ENCODE peak calls at places on chromosomes 11 and 22, in four cellular contexts. E, Z, G and O are unnamed samples.

GRCh38 chr11:115502636-115503082 is 1.6 kb downstream of the CADM1 start:
- DNase-seq in Z (no peak), G (no peak), E (no peak), O (no peak)

GRCh38 chr11:96969251-96969650 is 579.4 kb downstream of the JRKL start:
- DNase-seq in E (no peak), Z (no peak), G (no peak), O (no peak)

GRCh38 chr22:24184057-24184798 is 2.9 kb downstream of the SUSD2 start:
- DNase-seq in E (no peak), Z (no peak), G (no peak), O (no peak)

GRCh38 chr11:33065445-33066178 is 26.2 kb downstream of the TCP11L1 start:
- DNase-seq in Z (peak), E (peak), G (no peak), O (peak)

GRCh38 chr11:129230006-129230405 is 37.9 kb upstream of the ARHGAP32 start:
- DNase-seq in G (no peak), Z (peak), E (no peak), O (peak)

GRCh38 chr11:2447951-2448650 is 3.3 kb downstream of the KCNQ1 start:
- DNase-seq in E (no peak), G (no peak), Z (no peak), O (no peak)

GRCh38 chr22:44620129-44620840 is 81.7 kb upstream of the PRR5 start:
- DNase-seq in E (peak), Z (peak), G (no peak), O (peak)

GRCh38 chr11:27209562-27210005 is 153.4 kb downstream of the CCDC34 start:
- DNase-seq in E (peak), Z (peak), G (no peak), O (peak)

GRCh38 chr11:8325905-8326304 is 62.2 kb upstream of the LMO1 start:
- DNase-seq in Z (no peak), G (no peak), E (no peak), O (no peak)

GRCh38 chr11:112302226-112302868 is 41.7 kb upstream of the PLET1 start:
- DNase-seq in E (no peak), Z (peak), G (no peak), O (peak)

GRCh38 chr11:108500721-108501120 is 2.5 kb upstream of the POGLUT3 start:
- DNase-seq in G (no peak), Z (no peak), E (no peak), O (no peak)

GRCh38 chr22:23215294-23216204 is 35.2 kb downstream of the BCR start:
- DNase-seq in Z (peak), E (peak), G (no peak), O (peak)

GRCh38 chr11:2210366-2211112 is 38.9 kb upstream of the TH start:
- DNase-seq in Z (no peak), E (no peak), G (no peak), O (no peak)

GRCh38 chr11:60870733-60871377 is 3.5 kb downstream of the ZP1 start:
- DNase-seq in G (no peak), Z (no peak), E (no peak), O (no peak)

GRCh38 chr22:47207387-47207786 is 444.9 kb downstream of the TBC1D22A start:
- DNase-seq in G (no peak), Z (no peak), E (no peak), O (no peak)

DNA sequence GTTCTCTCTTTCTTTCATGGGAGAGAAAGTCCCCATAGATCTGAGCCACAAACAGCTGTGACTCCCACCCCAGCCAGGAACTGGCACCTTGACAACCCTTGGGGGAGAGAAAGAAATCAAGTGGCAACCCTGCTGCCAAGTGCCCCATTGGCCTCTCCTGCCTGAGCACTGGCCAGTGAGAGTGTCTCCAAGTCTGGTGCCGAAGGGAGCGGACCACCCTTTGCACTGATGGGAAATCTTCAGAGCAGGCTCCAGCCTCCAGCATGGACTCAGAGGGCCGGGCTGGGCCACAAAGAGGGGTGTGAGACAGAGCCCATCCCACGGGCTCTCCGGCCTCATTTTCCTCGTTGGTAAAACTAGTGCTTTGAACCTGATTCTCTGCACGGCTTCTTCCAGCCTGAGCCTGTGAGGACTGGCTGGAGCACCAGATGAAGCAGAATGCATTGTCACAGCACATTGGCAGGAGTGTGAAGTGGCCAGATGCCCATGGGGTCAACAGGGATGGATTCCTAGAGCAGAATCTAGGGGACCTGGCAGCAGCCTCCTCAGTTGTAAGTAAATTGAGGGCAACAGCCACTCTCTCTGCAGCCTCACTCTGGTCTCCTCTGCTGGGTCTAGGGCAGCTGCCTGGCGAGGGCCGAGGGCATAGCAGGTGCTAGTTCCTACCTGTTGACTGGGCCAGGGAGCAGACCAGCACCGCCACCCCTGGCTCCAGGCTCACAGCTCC is 81.4 kb downstream of the TRIM29 start:
- DNase-seq in G (no peak), E (no peak), Z (no peak), O (no peak)
- H3K4me3 ChIP-seq in G (no peak), E (no peak), Z (no peak), O (no peak)

GRCh38 chr11:124899376-124900145 is 1.9 kb upstream of the ROBO4 start:
- DNase-seq in G (no peak), Z (no peak), E (no peak), O (peak)

GRCh38 chr11:124900464-124900863 is 2.8 kb upstream of the ROBO4 start:
- DNase-seq in E (no peak), Z (peak), G (no peak), O (peak)

GRCh38 chr11:124897681-124898680 is at the start of gene ROBO4:
- DNase-seq in E (no peak), G (no peak), Z (peak), O (peak)

GRCh38 chr11:124896821-124897391 is 759 bp downstream of the ROBO4 start:
- DNase-seq in G (no peak), Z (no peak), E (no peak), O (no peak)

GRCh38 chr11:124898711-124899110 is 1.0 kb upstream of the ROBO4 start:
- DNase-seq in Z (no peak), G (no peak), E (no peak), O (peak)
- TF ChIP-seq FOS in Z (no peak), G (no peak), E (no peak), O (peak)

GRCh38 chr22:19688301-19689290 is 25.7 kb upstream of the SEPTIN5 start:
- DNase-seq in G (no peak), Z (no peak), E (peak), O (no peak)
- H3K4me3 ChIP-seq in G (no peak), Z (no peak), E (no peak), O (no peak)

GRCh38 chr11:102081313-102081712 is 28.9 kb upstream of the YAP1 start:
- DNase-seq in Z (no peak), G (no peak), E (no peak), O (no peak)

GRCh38 chr11:102079625-102080024 is 30.6 kb upstream of the YAP1 start:
- DNase-seq in E (no peak), G (no peak), Z (no peak), O (no peak)
- TF ChIP-seq FOS in E (no peak), G (no peak), Z (no peak), O (no peak)

GRCh38 chr22:48553694-48554308 is 1273.9 kb downstream of the BRD1 start:
- DNase-seq in E (no peak), Z (no peak), G (no peak), O (no peak)

GRCh38 chr22:48557473-48557872 is 1270.2 kb downstream of the BRD1 start:
- DNase-seq in E (no peak), G (no peak), Z (no peak), O (no peak)

GRCh38 chr22:48554893-48555552 is 1272.7 kb downstream of the BRD1 start:
- DNase-seq in E (no peak), G (no peak), Z (no peak), O (no peak)

GRCh38 chr22:48556751-48557150 is 1270.9 kb downstream of the BRD1 start:
- DNase-seq in G (no peak), Z (no peak), E (no peak), O (no peak)

GRCh38 chr22:48555606-48556005 is 1272.1 kb downstream of the BRD1 start:
- DNase-seq in Z (no peak), E (no peak), G (no peak), O (no peak)
- H3K4me3 ChIP-seq in Z (no peak), E (no peak), G (no peak), O (no peak)

GRCh38 chr11:12195773-12196172 is 85.4 kb downstream of the MICAL2 start:
- DNase-seq in Z (no peak), E (peak), G (no peak), O (no peak)
- TF ChIP-seq FOS in Z (no peak), E (no peak), G (no peak), O (no peak)

GRCh38 chr22:36330127-36330526 is 57.6 kb downstream of the MYH9 start:
- DNase-seq in Z (no peak), E (no peak), G (no peak), O (no peak)
- H3K4me3 ChIP-seq in Z (no peak), E (no peak), G (peak), O (no peak)